ENCODE peak calls at places on chromosomes 4 and X, in nine cellular contexts. B is GM20000; G is nephron progenitor cell; A is B cell; K is stimulated activated CD4-positive, alpha-beta T cell treated with anti-CD3 and anti-CD28 coated beads, Interleukin-15, amount 100 ng/mL, for 1 hour; X is GM13976; V is A172; P is WTC11; S is epithelial cell of esophagus. I is an unnamed sample.

GRCh38 chr4:95216636-95217035 is 332.1 kb downstream of the UNC5C start:
- DNase-seq in B (no peak), P (no peak), K (no peak), S (no peak), G (no peak), X (no peak), A (no peak), V (no peak), I (no peak)

GRCh38 chrX:36898301-36898700 is 109.9 kb upstream of the FAM47C start:
- DNase-seq in K (no peak), S (peak), G (no peak), X (no peak), V (peak), P (no peak), A (no peak), B (peak), I (no peak)

GRCh38 chrX:130075768-130076167 is 34.5 kb downstream of the ELF4 start:
- DNase-seq in A (no peak), G (no peak), V (no peak), S (no peak), K (no peak), B (no peak), P (no peak), X (no peak), I (no peak)

GRCh38 chrX:152600853-152601635 is 36.7 kb upstream of the GABRQ start:
- DNase-seq in X (no peak), S (no peak), A (no peak), V (no peak), B (no peak), G (peak), K (no peak), P (no peak), I (no peak)

GRCh38 chrX:15170927-15171326 is 99.0 kb downstream of the ASB9 start:
- DNase-seq in X (no peak), G (no peak), B (no peak), P (no peak), A (no peak), V (peak), S (no peak), K (no peak), I (no peak)

GRCh38 chr4:125315571-125316390 is 1.0 kb downstream of the FAT4 start:
- DNase-seq in A (peak), P (peak), V (peak), B (peak), K (no peak), G (peak), S (peak), X (peak), I (no peak)

GRCh38 chrX:48003367-48003757 is 427 bp downstream of the ZNF182 start:
- DNase-seq in K (no peak), B (no peak), V (no peak), A (peak), G (peak), X (peak), S (no peak), P (no peak), I (no peak)

GRCh38 chr4:108272046-108272445 is 103.3 kb upstream of the LEF1 start:
- DNase-seq in G (no peak), X (no peak), A (no peak), K (no peak), S (peak), B (no peak), P (no peak), V (no peak), I (no peak)

GRCh38 chrX:127732709-127733108 is 319.5 kb downstream of the ACTRT1 start:
- DNase-seq in K (no peak), B (no peak), A (no peak), P (no peak), S (no peak), G (no peak), V (no peak), X (no peak), I (no peak)

GRCh38 chr4:137685357-137685756 is 153.1 kb upstream of the PCDH18 start:
- DNase-seq in A (no peak), X (no peak), B (no peak), K (no peak), V (no peak), P (no peak), G (no peak), S (no peak), I (no peak)

GRCh38 chr4:175330236-175330635 is 412.1 kb downstream of the ADAM29 start:
- DNase-seq in P (no peak), A (no peak), S (peak), G (no peak), K (no peak), B (no peak), V (no peak), X (no peak), I (no peak)

GRCh38 chr4:13860126-13860525 is 232.6 kb upstream of the BOD1L1 start:
- DNase-seq in A (no peak), P (peak), X (no peak), B (no peak), S (no peak), G (no peak), K (no peak), V (no peak), I (no peak)

GRCh38 chr4:167143018-167143417 is 91.3 kb downstream of the SPOCK3 start:
- DNase-seq in A (no peak), V (no peak), G (no peak), K (no peak), S (peak), B (no peak), P (no peak), X (no peak), I (no peak)

GRCh38 chr4:155376387-155377268 is at the start of gene MAP9:
- DNase-seq in V (peak), A (peak), G (peak), X (peak), B (peak), P (peak), S (peak), K (peak), I (peak)

GRCh38 chr4:1693131-1693896 is 9.2 kb upstream of the FAM53A start:
- DNase-seq in B (peak), V (peak), S (peak), P (peak), K (peak), A (peak), G (peak), X (peak), I (peak)

GRCh38 chr4:24753519-24753918 is 41.9 kb upstream of the SOD3 start:
- DNase-seq in K (no peak), S (peak), B (no peak), P (no peak), X (no peak), G (no peak), A (no peak), V (peak), I (no peak)

GRCh38 chr4:25787891-25788331 is 74.9 kb downstream of the SEL1L3 start:
- DNase-seq in K (no peak), G (no peak), S (peak), V (no peak), A (no peak), X (no peak), P (no peak), B (no peak), I (no peak)

GRCh38 chr4:110224142-110224541 is 25.7 kb upstream of the ELOVL6 start:
- DNase-seq in A (no peak), B (no peak), X (no peak), P (no peak), V (no peak), K (no peak), S (no peak), G (no peak), I (no peak)

GRCh38 chrX:23332101-23332887 is 2.4 kb upstream of the PTCHD1 start:
- DNase-seq in B (no peak), X (peak), G (peak), K (no peak), V (no peak), A (no peak), P (peak), S (no peak), I (no peak)

GRCh38 chr4:173189117-173189693 is 20.6 kb downstream of the GALNT7 start:
- DNase-seq in V (no peak), P (no peak), G (no peak), S (peak), A (no peak), X (no peak), B (no peak), K (no peak), I (no peak)

GRCh38 chr4:77695769-77696168 is 90.1 kb downstream of the CXCL13 start:
- DNase-seq in K (no peak), V (peak), X (no peak), P (no peak), S (peak), B (no peak), G (no peak), A (no peak), I (no peak)

GRCh38 chr4:114178392-114178791 is 198.9 kb upstream of the ARSJ start:
- DNase-seq in B (no peak), K (no peak), V (no peak), X (no peak), G (no peak), S (no peak), A (no peak), P (no peak), I (no peak)

GRCh38 chrX:53918697-53919096 is 125.6 kb downstream of the PHF8 start:
- DNase-seq in S (no peak), P (no peak), G (no peak), A (no peak), B (no peak), V (no peak), K (no peak), X (no peak), I (no peak)

GRCh38 chrX:85992811-85993229 is 54.5 kb downstream of the CHM start:
- DNase-seq in G (no peak), X (no peak), A (no peak), P (no peak), V (peak), B (no peak), K (no peak), S (peak), I (no peak)